ENCODE peak calls at places on chromosomes 1 and 21, in seven cellular contexts. K is cerebellar cortex; S is lower leg skin; U is glutamatergic neuron; H is activated CD4-positive, CD25-positive, alpha-beta regulatory T cell treated with anti-CD3 and anti-CD28 coated beads, Interleukin-2, amount 50 U/mL, for 72 hours; E is HT-29; C is central memory CD4-positive, alpha-beta T cell. R is an unnamed sample.

GRCh38 chr1:30353637-30354036 is 369.7 kb downstream of the MATN1 start:
- DNase-seq in E (peak; percentile 15), H (no peak), U (no peak), S (no peak), K (no peak), C (no peak), R (no peak)

GRCh38 chr1:47849611-47850261 is 147.4 kb downstream of the TRABD2B start:
- DNase-seq in U (no peak), K (no peak), E (no peak), S (no peak), C (no peak), H (no peak), R (no peak)

GRCh38 chr1:217190359-217190758 is 440.5 kb downstream of the GPATCH2 start:
- DNase-seq in C (no peak), U (no peak), E (no peak), K (no peak), S (no peak), H (no peak), R (no peak)

GRCh38 chr1:25068829-25069228 is 138.8 kb upstream of the RUNX3 start:
- DNase-seq in S (no peak), U (no peak), C (no peak), E (no peak), K (no peak), H (peak; percentile 28), R (no peak)

GRCh38 chr21:35376406-35377135 is 327.5 kb upstream of the RUNX1 start:
- DNase-seq in C (no peak), E (no peak), S (no peak), K (no peak), H (no peak), U (no peak), R (no peak)

GRCh38 chr1:110196917-110197782 is 13.0 kb upstream of the KCNC4 start:
- DNase-seq in K (peak; percentile 64), E (peak; percentile 55), S (no peak), U (peak; percentile 62), C (peak; percentile 56), H (peak; percentile 43), R (peak; percentile 26)

GRCh38 chr1:6928106-6928885 is 143.0 kb downstream of the CAMTA1 start:
- DNase-seq in U (no peak), H (no peak), E (no peak), C (no peak), K (no peak), S (no peak), R (no peak)

GRCh38 chr1:232880354-232880753 is 70.1 kb upstream of the NTPCR start:
- DNase-seq in S (no peak), C (no peak), E (peak; percentile 55), H (no peak), K (peak; percentile 18), U (peak; percentile 69), R (no peak)

GRCh38 chr1:68453060-68453665 is 3.4 kb upstream of the RPE65 start:
- DNase-seq in U (no peak), H (no peak), S (no peak), E (no peak), C (no peak), K (no peak), R (no peak)

GRCh38 chr1:218345673-218346390 is 696 bp downstream of the TGFB2 start:
- DNase-seq in C (peak; percentile 12), U (peak; percentile 77), E (peak; percentile 75), K (peak; percentile 39), S (peak; percentile 66), H (no peak), R (no peak)

GRCh38 chr1:176959461-176959860 is 205.1 kb downstream of the ASTN1 start:
- DNase-seq in E (no peak), C (no peak), S (no peak), K (no peak), H (no peak), U (no peak), R (no peak)

GRCh38 chr1:158163000-158163947 is 17.4 kb upstream of the CD1D start:
- DNase-seq in H (no peak), K (no peak), S (no peak), C (no peak), U (no peak), E (no peak), R (no peak)

GRCh38 chr1:111570781-111571181 is 48.8 kb upstream of the RAP1A start:
- DNase-seq in K (peak; percentile 47), C (no peak), H (no peak), E (peak; percentile 38), U (peak; percentile 37), S (no peak), R (peak; percentile 20)

GRCh38 chr1:198627436-198628063 is 11.3 kb upstream of the PTPRC start:
- DNase-seq in H (no peak), U (no peak), S (no peak), E (no peak), K (no peak), C (no peak), R (no peak)

GRCh38 chr1:46538147-46538546 is 13.3 kb downstream of the KNCN start:
- DNase-seq in E (no peak), U (no peak), K (no peak), C (no peak), H (no peak), S (no peak), R (no peak)

GRCh38 chr21:38671716-38672115 is 134.0 kb upstream of the ETS2 start:
- DNase-seq in U (no peak), S (no peak), E (no peak), K (no peak), C (no peak), H (no peak), R (no peak)

GRCh38 chr1:232974971-232975370 is 24.6 kb downstream of the NTPCR start:
- DNase-seq in S (no peak), K (no peak), H (no peak), E (no peak), C (no peak), U (no peak), R (no peak)

GRCh38 chr1:172637522-172637921 is 21.4 kb upstream of the FASLG start:
- DNase-seq in C (no peak), H (no peak), K (no peak), U (no peak), E (no peak), S (no peak), R (no peak)

GRCh38 chr1:116763787-116764465 is 9.7 kb downstream of the CD2 start:
- DNase-seq in K (peak; percentile 11), S (no peak), C (no peak), H (no peak), E (peak; percentile 46), U (peak; percentile 41), R (no peak)

GRCh38 chr1:16172232-16172830 is 16.5 kb upstream of the EPHA2 start:
- DNase-seq in U (no peak), S (no peak), K (no peak), C (no peak), H (no peak), E (no peak), R (no peak)

GRCh38 chr1:234687011-234687410 is 77.0 kb upstream of the IRF2BP2 start:
- DNase-seq in K (no peak), E (no peak), S (no peak), U (no peak), H (no peak), C (no peak), R (no peak)

R was measured in activated gamma-delta T cell treated with anti-CD3 and anti-CD28 coated beads, Interleukin-2, amount 50 U/mL, for 16 hours.